ENCODE peak calls at places on chromosome 1, in eight cellular contexts. O is HCT116, T is esophagus muscularis mucosa, W is GM12892, N is EL, G is NCI-H187 treated with DMSO at 0.1 percent for 48 hours, I is frontal cortex, J is NCI-H1092. L is an unnamed sample.

GRCh38 chr1:165893507-165893906 is 66.1 kb downstream of the UCK2 start:
- DNase-seq in O (no peak), T (no peak), W (no peak), N (no peak), G (no peak), I (no peak), J (no peak), L (no peak)

GRCh38 chr1:167618366-167618765 is 11.7 kb upstream of the RCSD1 start:
- DNase-seq in O (no peak), T (no peak), W (no peak), N (no peak), G (no peak), I (no peak), J (no peak), L (no peak)

GRCh38 chr1:18712254-18712605 is 81.6 kb downstream of the PAX7 start:
- DNase-seq in O (no peak), T (no peak), W (no peak), N (no peak), G (no peak), I (no peak), J (no peak), L (no peak)

GRCh38 chr1:239566074-239566473 is 179.7 kb downstream of the CHRM3 start:
- DNase-seq in O (no peak), T (no peak), W (no peak), N (peak; percentile 34), G (no peak), I (no peak), J (no peak), L (no peak)

GRCh38 chr1:184635347-184636155 is 119.1 kb downstream of the EDEM3 start:
- DNase-seq in O (no peak), T (no peak), W (no peak), N (no peak), G (no peak), I (no peak), J (no peak), L (no peak)

GRCh38 chr1:209155556-209155955 is 428.0 kb upstream of the CAMK1G start:
- DNase-seq in O (no peak), T (no peak), W (no peak), N (peak; percentile 36), G (no peak), I (no peak), J (no peak), L (no peak)

GRCh38 chr1:93810316-93810715 is 68.7 kb downstream of the DNTTIP2 start:
- DNase-seq in O (no peak), T (no peak), W (no peak), N (peak; percentile 68), G (no peak), I (no peak), J (no peak), L (no peak)

GRCh38 chr1:7300893-7301292 is 470.2 kb upstream of the VAMP3 start:
- DNase-seq in O (peak; percentile 84), T (peak; percentile 57), W (no peak), N (peak; percentile 97), G (no peak), I (no peak), J (no peak), L (peak; percentile 60)

GRCh38 chr1:35835398-35835797 is 27.6 kb downstream of the AGO4 start:
- DNase-seq in O (no peak), T (no peak), W (no peak), N (no peak), G (no peak), I (no peak), J (no peak), L (no peak)

GRCh38 chr1:242847390-242847993 is 323.0 kb upstream of the PLD5 start:
- DNase-seq in O (no peak), T (no peak), W (no peak), N (peak; percentile 5), G (no peak), I (no peak), J (no peak), L (no peak)